ENCODE peak calls at places on chromosome 22, in five cellular contexts. R is skeletal muscle cell, H is GM12891, P is heart right ventricle, G is NCI-H2081 treated with DMSO at 0.1 percent for 48 hours. A is an unnamed sample.

GRCh38 chr22:25403752-25404471 is 160.6 kb upstream of the GRK3 start:
- DNase-seq in P (no peak), G (no peak), R (no peak), H (no peak), A (no peak)

GRCh38 chr22:43276311-43276710 is 66.9 kb downstream of the SCUBE1 start:
- DNase-seq in G (no peak), H (no peak), P (no peak), R (no peak), A (no peak)

GRCh38 chr22:43561421-43562178 is 149.8 kb downstream of the MPPED1 start:
- DNase-seq in H (no peak), R (no peak), G (no peak), P (no peak), A (no peak)

GRCh38 chr22:42066937-42067336 is 3.7 kb downstream of the NAGA start:
- DNase-seq in P (no peak), H (no peak), G (no peak), R (no peak), A (no peak)

GRCh38 chr22:37549704-37550059 is 10.6 kb upstream of the CDC42EP1 start:
- DNase-seq in H (no peak), P (peak; percentile 63), R (no peak), G (no peak), A (no peak)

GRCh38 chr22:35819421-35819820 is 101.7 kb downstream of the APOL5 start:
- DNase-seq in H (no peak), P (no peak), R (no peak), G (no peak), A (no peak)

GRCh38 chr22:44686873-44687600 is 15.0 kb upstream of the PRR5 start:
- DNase-seq in P (no peak), H (no peak), R (no peak), G (no peak), A (no peak)

GRCh38 chr22:22721681-22722309 is 77.4 kb downstream of the GGTLC2 start:
- DNase-seq in H (no peak), P (no peak), G (no peak), R (peak; percentile 88), A (no peak)

GRCh38 chr22:23752090-23752691 is 1.3 kb upstream of the ZNF70 start:
- DNase-seq in H (no peak), R (no peak), G (no peak), P (no peak), A (no peak)

GRCh38 chr22:29719894-29720645 is at the start of gene CABP7:
- DNase-seq in R (no peak), G (no peak), H (no peak), P (no peak), A (no peak)

GRCh38 chr22:20316217-20316843 is 3.5 kb downstream of the DGCR6L start:
- DNase-seq in P (no peak), R (no peak), H (no peak), G (no peak), A (no peak)

GRCh38 chr22:27531782-27532530 is 269.6 kb downstream of the MN1 start:
- DNase-seq in G (no peak), P (no peak), R (peak; percentile 45), H (no peak), A (no peak)

A was measured in NCI-H2107.